ENCODE peak calls at places on chromosomes 1 and 21, in five cellular contexts. D is right cardiac atrium; V is caudate nucleus; X is CD8-positive, alpha-beta T cell; S is substantia nigra. R is an unnamed sample.

GRCh38 chr1:60068393-60069045 is 5.1 kb downstream of the C1orf87 start:
- DNase-seq in D (no peak), V (no peak), X (no peak), S (no peak), R (no peak)

GRCh38 chr1:183100575-183100974 is 77.4 kb downstream of the LAMC1 start:
- DNase-seq in D (no peak), V (no peak), X (no peak), S (no peak), R (no peak)

GRCh38 chr21:43335119-43335518 is 91.8 kb downstream of the SIK1 start:
- DNase-seq in D (no peak), V (no peak), X (no peak), S (no peak), R (no peak)

GRCh38 chr1:241834733-241835377 is 13.1 kb upstream of the EXO1 start:
- DNase-seq in D (no peak), V (no peak), X (no peak), S (no peak), R (no peak)

GRCh38 chr1:21503706-21504377 is 5.4 kb upstream of the ALPL start:
- DNase-seq in D (no peak), V (no peak), X (no peak), S (no peak), R (no peak)

GRCh38 chr1:30313584-30313983 is 409.8 kb downstream of the MATN1 start:
- DNase-seq in D (no peak), V (no peak), X (no peak), S (no peak), R (no peak)

GRCh38 chr1:192905049-192905448 is 96.2 kb downstream of the RGS2 start:
- DNase-seq in D (no peak), V (no peak), X (no peak), S (no peak), R (no peak)

GRCh38 chr1:60034999-60035398 is 38.6 kb downstream of the C1orf87 start:
- DNase-seq in D (no peak), V (no peak), X (no peak), S (no peak), R (no peak)

GRCh38 chr21:17901458-17902092 is 82.4 kb upstream of the C21orf91 start:
- DNase-seq in D (no peak), V (no peak), X (no peak), S (no peak), R (no peak)

GRCh38 chr21:42433946-42434551 is 30.3 kb downstream of the UBASH3A start:
- DNase-seq in D (no peak), V (no peak), X (no peak), S (no peak), R (no peak)

GRCh38 chr1:58432813-58433668 is 113.5 kb downstream of the OMA1 start:
- DNase-seq in D (no peak), V (peak), X (no peak), S (no peak), R (no peak)

GRCh38 chr1:174726167-174726879 is 273.4 kb upstream of the CACYBP start:
- DNase-seq in D (no peak), V (no peak), X (no peak), S (no peak), R (no peak)

GRCh38 chr1:184696403-184696802 is 58.3 kb downstream of the EDEM3 start:
- DNase-seq in D (no peak), V (no peak), X (no peak), S (no peak), R (no peak)

GRCh38 chr1:234893359-234893724 is 235.3 kb downstream of the TOMM20 start:
- DNase-seq in D (no peak), V (no peak), X (no peak), S (no peak), R (no peak)

GRCh38 chr21:22351076-22351475 is 1352.9 kb downstream of the NCAM2 start:
- DNase-seq in D (no peak), V (no peak), X (no peak), S (no peak), R (no peak)

GRCh38 chr1:117919376-117919775 is 10.0 kb downstream of the GDAP2 start:
- DNase-seq in D (no peak), V (no peak), X (no peak), S (no peak), R (no peak)

GRCh38 chr1:184299076-184299790 is 87.6 kb upstream of the C1orf21 start:
- DNase-seq in D (no peak), V (no peak), X (no peak), S (no peak), R (peak)

GRCh38 chr1:65209005-65209885 is 61.2 kb downstream of the AK4 start:
- DNase-seq in D (no peak), V (no peak), X (no peak), S (no peak), R (no peak)

GRCh38 chr1:200546577-200546976 is 74.0 kb downstream of the KIF14 start:
- DNase-seq in D (no peak), V (no peak), X (no peak), S (no peak), R (no peak)

GRCh38 chr1:94734963-94735899 is 84.9 kb upstream of the SLC44A3 start:
- DNase-seq in D (peak), V (no peak), X (no peak), S (no peak), R (no peak)

GRCh38 chr1:230128569-230129269 is 61.7 kb downstream of the GALNT2 start:
- DNase-seq in D (no peak), V (no peak), X (no peak), S (no peak), R (no peak)

GRCh38 chr1:96598416-96599168 is 123.0 kb upstream of the PTBP2 start:
- DNase-seq in D (no peak), V (peak), X (no peak), S (no peak), R (no peak)

GRCh38 chr1:92194516-92194915 is 23.2 kb upstream of the C1orf146 start:
- DNase-seq in D (no peak), V (no peak), X (no peak), S (no peak), R (no peak)

GRCh38 chr1:88612299-88612698 is 71.8 kb upstream of the PKN2 start:
- DNase-seq in D (no peak), V (no peak), X (no peak), S (no peak), R (no peak)

GRCh38 chr1:62723841-62724240 is 35.7 kb upstream of the DOCK7 start:
- DNase-seq in D (no peak), V (no peak), X (no peak), S (no peak), R (no peak)

GRCh38 chr1:230807029-230807428 is 59.8 kb downstream of the CAPN9 start:
- DNase-seq in D (peak), V (peak), X (no peak), S (peak), R (no peak)

GRCh38 chr1:39508857-39509305 is 17.4 kb downstream of the BMP8A start:
- DNase-seq in D (no peak), V (no peak), X (no peak), S (no peak), R (no peak)

GRCh38 chr1:86775395-86775794 is 71.0 kb downstream of the SH3GLB1 start:
- DNase-seq in D (no peak), V (no peak), X (no peak), S (no peak), R (no peak)

GRCh38 chr1:113930499-113931161 is 1.5 kb downstream of the HIPK1 start:
- DNase-seq in D (no peak), V (no peak), X (peak), S (no peak), R (no peak)

GRCh38 chr1:117312453-117313138 is 54.7 kb upstream of the MAN1A2 start:
- DNase-seq in D (no peak), V (no peak), X (no peak), S (no peak), R (no peak)

GRCh38 chr1:19010503-19010902 is 54.0 kb upstream of the IFFO2 start:
- DNase-seq in D (no peak), V (no peak), X (no peak), S (no peak), R (no peak)

GRCh38 chr1:230236951-230237350 is 169.9 kb downstream of the GALNT2 start:
- DNase-seq in D (no peak), V (peak), X (no peak), S (no peak), R (no peak)

GRCh38 chr1:24898909-24899439 is 31.1 kb downstream of the RUNX3 start:
- DNase-seq in D (no peak), V (no peak), X (no peak), S (no peak), R (no peak)

GRCh38 chr1:201883786-201884185 is 4.9 kb upstream of the SHISA4 start:
- DNase-seq in D (no peak), V (peak), X (no peak), S (no peak), R (no peak)

GRCh38 chr1:219567341-219567947 is 45.5 kb downstream of the ZC3H11B start:
- DNase-seq in D (no peak), V (no peak), X (no peak), S (no peak), R (no peak)

DNA sequence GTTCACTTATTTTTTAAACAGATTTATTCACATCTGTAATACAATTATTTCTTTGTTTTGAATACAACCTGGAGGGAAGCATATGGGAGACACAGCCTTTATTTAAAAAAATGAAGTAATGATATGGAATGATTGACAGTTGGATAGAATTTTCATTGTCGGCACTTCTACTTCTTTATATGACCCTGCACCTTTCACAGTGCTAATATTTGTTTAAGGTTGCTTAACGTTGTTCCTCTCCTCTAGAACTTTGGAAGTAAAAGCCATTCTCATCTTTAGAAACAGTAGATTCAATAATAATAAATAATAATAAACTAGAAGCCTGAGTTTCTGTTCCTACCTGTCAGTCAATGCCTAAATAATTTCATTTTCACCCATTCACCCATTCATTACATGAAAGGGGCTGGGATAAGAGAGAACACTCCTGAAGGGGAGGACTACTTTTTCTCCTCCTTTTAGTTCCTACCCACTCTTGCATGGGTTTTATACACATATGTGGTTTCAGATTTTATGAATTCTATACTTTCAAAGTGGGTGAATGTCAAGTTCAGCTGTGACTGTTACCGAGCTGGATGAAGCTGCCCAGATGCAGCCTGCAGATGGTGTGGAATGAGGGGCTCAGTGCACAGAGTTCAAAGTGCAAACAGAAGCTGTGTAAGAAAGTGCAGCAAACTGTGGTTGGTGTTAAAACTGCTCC is 9.4 kb downstream of the RUNX1 start:
- DNase-seq in D (no peak), V (no peak), X (no peak), S (no peak), R (no peak)
- H3K27ac ChIP-seq in D (no peak), V (no peak), X (no peak), S (no peak), R (no peak)

DNA sequence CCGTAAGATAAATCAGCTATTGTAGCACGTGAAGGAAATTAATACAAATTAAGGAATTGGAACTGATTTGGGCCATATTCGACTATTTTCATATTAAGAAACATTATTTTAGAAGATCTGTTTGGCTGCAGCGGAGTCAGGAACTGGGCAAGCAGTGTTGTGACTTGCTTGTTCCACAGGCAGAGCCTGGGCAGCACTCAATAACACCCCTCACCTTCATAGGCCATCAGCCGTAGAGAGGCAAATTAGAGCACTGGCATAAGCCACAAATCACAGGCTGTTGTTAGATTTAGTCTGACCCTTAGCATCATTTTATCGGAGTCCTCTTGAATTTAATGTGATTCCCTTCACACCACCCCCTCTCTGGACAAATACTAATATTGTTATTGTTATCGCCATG is 72.8 kb downstream of the PBX1 start:
- DNase-seq in D (no peak), V (no peak), X (no peak), S (no peak), R (no peak)
- H3K27ac ChIP-seq in D (peak), V (no peak), X (no peak), S (no peak), R (no peak)

DNA sequence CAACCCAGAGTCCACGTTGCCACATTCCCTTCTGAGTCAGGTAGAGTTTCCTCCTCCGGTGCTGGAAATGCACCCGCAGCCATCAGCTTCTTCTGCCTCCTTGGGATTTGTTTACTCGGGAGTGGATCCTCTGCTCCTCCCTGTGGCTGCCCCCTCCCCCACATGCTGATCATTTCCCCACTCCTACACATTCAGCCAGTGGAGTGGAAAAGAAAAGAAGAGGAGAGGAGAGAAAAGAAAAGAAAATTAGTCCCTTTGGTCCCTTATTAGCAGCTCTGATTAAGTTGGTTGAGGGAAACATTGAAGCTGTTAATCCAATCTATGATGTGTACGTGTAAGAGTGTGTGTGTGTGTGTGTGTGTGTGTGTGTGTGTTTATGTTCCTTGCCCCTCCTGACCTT is 36.6 kb downstream of the CAPN8 start:
- DNase-seq in D (no peak), V (no peak), X (no peak), S (no peak), R (no peak)
- H3K27ac ChIP-seq in D (no peak), V (no peak), X (no peak), S (no peak), R (no peak)

DNA sequence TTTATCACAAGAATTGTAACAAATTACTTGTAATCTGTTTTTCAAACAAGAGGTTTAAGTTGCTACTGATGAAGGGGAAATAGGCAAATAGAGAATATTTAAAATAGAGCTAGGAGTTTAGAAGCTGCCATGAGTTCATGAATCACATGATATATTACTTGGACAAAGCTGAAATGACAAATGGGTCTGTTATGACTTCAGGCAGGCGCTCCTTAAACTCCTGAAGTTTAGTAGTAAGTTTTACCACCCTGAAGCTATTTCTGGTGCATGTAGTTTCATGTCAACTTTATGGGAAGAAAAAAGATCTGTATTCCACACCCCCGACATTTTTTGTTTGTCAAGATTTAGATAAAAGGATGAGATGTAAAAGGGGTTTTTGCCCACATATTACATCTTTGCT is 58.4 kb downstream of the PLA2G4A start:
- DNase-seq in D (no peak), V (no peak), X (no peak), S (no peak), R (peak)
- H3K27ac ChIP-seq in D (no peak), V (no peak), X (no peak), S (no peak), R (peak)

GRCh38 chr1:66931548-66932124 is 6.8 kb downstream of the MIER1 start:
- DNase-seq in D (no peak), V (no peak), X (no peak), S (no peak), R (no peak)

GRCh38 chr1:66933887-66934700 is 9.3 kb downstream of the MIER1 start:
- DNase-seq in D (no peak), V (no peak), X (no peak), S (no peak), R (no peak)

GRCh38 chr1:66929999-66930822 is 5.4 kb downstream of the MIER1 start:
- DNase-seq in D (peak), V (peak), X (peak), S (peak), R (peak)

GRCh38 chr1:66930823-66931174 is 6.0 kb downstream of the MIER1 start:
- DNase-seq in D (no peak), V (no peak), X (no peak), S (no peak), R (no peak)

GRCh38 chr1:66932291-66932690 is 7.5 kb downstream of the MIER1 start:
- DNase-seq in D (no peak), V (no peak), X (no peak), S (no peak), R (no peak)
- H3K27ac ChIP-seq in D (no peak), V (no peak), X (no peak), S (no peak), R (no peak)

GRCh38 chr21:44967082-44968047 is 27.5 kb downstream of the SLX9 start:
- DNase-seq in D (no peak), V (no peak), X (no peak), S (no peak), R (no peak)
- H3K27ac ChIP-seq in D (no peak), V (peak), X (no peak), S (no peak), R (no peak)

DNA sequence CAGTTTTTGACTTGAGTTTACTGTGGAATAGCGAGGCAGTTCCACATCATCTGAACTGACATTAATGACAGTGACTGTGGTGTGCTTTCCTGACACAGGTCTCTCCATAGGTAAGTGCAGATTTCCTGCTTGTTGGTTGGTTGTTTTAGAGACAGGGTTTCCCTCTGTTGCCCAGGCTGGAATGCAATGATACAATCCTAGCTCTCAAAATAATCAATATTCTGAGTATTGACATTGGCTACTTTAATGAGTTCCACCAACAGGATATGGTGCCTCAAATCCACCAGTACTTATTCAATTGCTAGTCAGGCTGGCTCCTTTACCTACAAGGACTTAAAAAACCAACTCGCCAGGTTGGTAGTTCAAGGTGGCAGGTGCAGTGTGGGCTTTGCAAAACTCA is 63.8 kb downstream of the CLSTN1 start:
- DNase-seq in D (no peak), V (no peak), X (no peak), S (no peak), R (no peak)
- H3K27ac ChIP-seq in D (no peak), V (no peak), X (no peak), S (no peak), R (peak)

GRCh38 chr1:32774950-32775634 is 42.1 kb downstream of the YARS1 start:
- DNase-seq in D (no peak), V (no peak), X (no peak), S (no peak), R (no peak)

GRCh38 chr1:32773018-32773763 is 44.0 kb downstream of the YARS1 start:
- DNase-seq in D (peak), V (peak), X (peak), S (peak), R (no peak)

GRCh38 chr1:32773764-32774463 is 43.2 kb downstream of the YARS1 start:
- DNase-seq in D (no peak), V (no peak), X (no peak), S (no peak), R (no peak)

GRCh38 chr1:32774464-32774808 is 42.7 kb downstream of the YARS1 start:
- DNase-seq in D (no peak), V (no peak), X (no peak), S (no peak), R (no peak)

DNA sequence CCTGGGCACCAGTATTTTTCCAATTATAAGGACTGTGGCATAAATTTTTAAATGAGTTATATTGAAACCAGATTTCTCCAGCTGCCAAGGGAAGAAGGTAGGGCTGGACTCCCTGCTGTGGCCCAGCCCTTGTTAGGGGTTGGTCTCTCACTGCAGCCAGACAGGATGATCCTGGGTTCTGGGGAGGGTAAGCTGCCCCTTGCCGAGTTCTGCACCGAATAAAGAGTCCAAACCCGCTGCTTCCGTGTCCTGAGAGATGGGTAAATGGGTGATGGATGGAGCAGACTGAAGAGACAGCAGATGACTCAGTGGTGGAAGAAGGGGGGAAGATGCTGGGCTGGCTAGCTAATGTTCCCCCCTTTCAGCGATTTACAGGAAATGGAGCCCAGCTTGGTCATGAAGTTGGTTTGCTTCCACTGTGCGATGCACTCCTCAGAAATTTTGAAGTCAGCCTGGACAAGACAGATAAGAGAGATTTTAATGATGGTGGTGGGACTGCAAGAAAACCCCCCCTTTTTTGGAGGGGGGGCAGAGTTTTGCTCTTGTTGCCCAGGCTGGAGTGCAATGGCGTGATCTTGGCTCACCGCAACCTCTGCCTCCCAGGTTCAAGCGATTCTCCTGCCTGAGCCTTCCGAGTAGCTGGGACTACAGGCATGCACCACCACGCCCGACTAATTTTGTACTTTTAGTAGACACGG is 41.4 kb downstream of the YARS1 start:
- DNase-seq in D (no peak), V (no peak), X (no peak), S (no peak), R (no peak)
- H3K27ac ChIP-seq in D (no peak), V (no peak), X (no peak), S (no peak), R (peak)

GRCh38 chr1:23303524-23303923 is 40.6 kb downstream of the HNRNPR start:
- DNase-seq in D (no peak), V (no peak), X (no peak), S (no peak), R (no peak)
- H3K27ac ChIP-seq in D (no peak), V (no peak), X (no peak), S (no peak), R (no peak)